ENCODE peak calls at places on chromosomes 12 and 14, in eight cellular contexts. One of them, this sample, is unnamed.

GRCh38 chr14:92898732-92899131 is 24.2 kb upstream of the CHGA start:
- DNase-seq in GM23338: no peak
- DNase-seq in neural progenitor cell: no peak
- DNase-seq in SK-N-SH: no peak
- DNase-seq in GM23248: no peak
- DNase-seq in OCI-LY7: no peak
- DNase-seq in HCT116: no peak
- DNase-seq in hepatocyte: no peak
- DNase-seq in this sample: no peak

GRCh38 chr12:128387811-128388422 is 120.9 kb downstream of the TMEM132C start:
- DNase-seq in HCT116: no peak
- DNase-seq in OCI-LY7: peak; percentile 25
- DNase-seq in SK-N-SH: peak; percentile 69
- DNase-seq in hepatocyte: peak; percentile 73
- DNase-seq in neural progenitor cell: peak; percentile 81
- DNase-seq in GM23248: no peak
- DNase-seq in GM23338: peak; percentile 1
- DNase-seq in this sample: no peak

GRCh38 chr14:52241102-52241793 is 26.2 kb upstream of the PTGDR start:
- DNase-seq in SK-N-SH: no peak
- DNase-seq in GM23248: peak; percentile 87
- DNase-seq in GM23338: no peak
- DNase-seq in HCT116: no peak
- DNase-seq in neural progenitor cell: no peak
- DNase-seq in OCI-LY7: no peak
- DNase-seq in hepatocyte: no peak
- DNase-seq in this sample: no peak

GRCh38 chr12:124387510-124387855 is 92.6 kb downstream of the RFLNA start:
- DNase-seq in HCT116: no peak
- DNase-seq in GM23248: peak; percentile 46
- DNase-seq in hepatocyte: no peak
- DNase-seq in SK-N-SH: no peak
- DNase-seq in GM23338: no peak
- DNase-seq in OCI-LY7: no peak
- DNase-seq in neural progenitor cell: no peak
- DNase-seq in this sample: no peak

GRCh38 chr12:68381476-68381875 is 49.3 kb upstream of the MDM1 start:
- DNase-seq in GM23338: no peak
- DNase-seq in GM23248: no peak
- DNase-seq in HCT116: no peak
- DNase-seq in SK-N-SH: no peak
- DNase-seq in neural progenitor cell: no peak
- DNase-seq in hepatocyte: no peak
- DNase-seq in OCI-LY7: no peak
- DNase-seq in this sample: no peak

GRCh38 chr12:47949441-47950341 is 13.7 kb upstream of the TMEM106C start:
- DNase-seq in GM23248: peak; percentile 88
- DNase-seq in HCT116: peak; percentile 69
- DNase-seq in OCI-LY7: peak; percentile 66
- DNase-seq in SK-N-SH: peak; percentile 90
- DNase-seq in GM23338: peak; percentile 94
- DNase-seq in neural progenitor cell: peak; percentile 91
- DNase-seq in hepatocyte: peak; percentile 88
- DNase-seq in this sample: peak; percentile 58

GRCh38 chr12:6376965-6377666 is 1.8 kb upstream of the SCNN1A start:
- DNase-seq in HCT116: no peak
- DNase-seq in neural progenitor cell: no peak
- DNase-seq in GM23248: no peak
- DNase-seq in SK-N-SH: no peak
- DNase-seq in OCI-LY7: peak; percentile 21
- DNase-seq in hepatocyte: no peak
- DNase-seq in GM23338: no peak
- DNase-seq in this sample: no peak

GRCh38 chr12:117189725-117190209 is 503 bp downstream of the FBXO21 start:
- DNase-seq in neural progenitor cell: peak; percentile 65
- DNase-seq in OCI-LY7: peak; percentile 62
- DNase-seq in SK-N-SH: peak; percentile 81
- DNase-seq in hepatocyte: peak; percentile 52
- DNase-seq in GM23338: peak; percentile 66
- DNase-seq in HCT116: no peak
- DNase-seq in GM23248: peak; percentile 81
- DNase-seq in this sample: no peak

GRCh38 chr12:108597559-108598471 is at the start of gene TMEM119:
- DNase-seq in OCI-LY7: peak; percentile 21
- DNase-seq in GM23338: no peak
- DNase-seq in neural progenitor cell: peak; percentile 52
- DNase-seq in GM23248: peak; percentile 66
- DNase-seq in hepatocyte: peak; percentile 73
- DNase-seq in HCT116: no peak
- DNase-seq in SK-N-SH: peak; percentile 91
- DNase-seq in this sample: no peak

GRCh38 chr12:131033486-131033885 is 79.8 kb downstream of the ADGRD1 start:
- DNase-seq in GM23338: no peak
- DNase-seq in HCT116: no peak
- DNase-seq in OCI-LY7: no peak
- DNase-seq in hepatocyte: no peak
- DNase-seq in neural progenitor cell: no peak
- DNase-seq in GM23248: no peak
- DNase-seq in SK-N-SH: no peak
- DNase-seq in this sample: no peak

GRCh38 chr12:42474391-42474790 is 115.2 kb downstream of the PRICKLE1 start:
- DNase-seq in SK-N-SH: no peak
- DNase-seq in HCT116: peak; percentile 68
- DNase-seq in OCI-LY7: no peak
- DNase-seq in GM23248: peak; percentile 82
- DNase-seq in neural progenitor cell: no peak
- DNase-seq in GM23338: no peak
- DNase-seq in hepatocyte: no peak
- DNase-seq in this sample: no peak

GRCh38 chr12:109833307-109834189 is at the start of gene TRPV4:
- DNase-seq in hepatocyte: peak; percentile 70
- DNase-seq in OCI-LY7: no peak
- DNase-seq in GM23248: peak; percentile 67
- DNase-seq in SK-N-SH: peak; percentile 87
- DNase-seq in neural progenitor cell: peak; percentile 82
- DNase-seq in HCT116: no peak
- DNase-seq in GM23338: peak; percentile 78
- DNase-seq in this sample: no peak

GRCh38 chr14:61569783-61570182 is 125.5 kb upstream of the HIF1A start:
- DNase-seq in hepatocyte: no peak
- DNase-seq in GM23338: no peak
- DNase-seq in GM23248: peak; percentile 95
- DNase-seq in OCI-LY7: peak; percentile 35
- DNase-seq in HCT116: no peak
- DNase-seq in neural progenitor cell: no peak
- DNase-seq in SK-N-SH: no peak
- DNase-seq in this sample: no peak
- TF ChIP-seq EZH2phosphoT487 in hepatocyte: no peak
- TF ChIP-seq EZH2phosphoT487 in GM23338: no peak
- TF ChIP-seq EZH2phosphoT487 in GM23248: no peak
- TF ChIP-seq EZH2phosphoT487 in OCI-LY7: no peak
- TF ChIP-seq EZH2phosphoT487 in HCT116: no peak
- TF ChIP-seq EZH2phosphoT487 in neural progenitor cell: no peak
- TF ChIP-seq EZH2phosphoT487 in SK-N-SH: no peak
- TF ChIP-seq EZH2phosphoT487 in this sample: no peak

DNA sequence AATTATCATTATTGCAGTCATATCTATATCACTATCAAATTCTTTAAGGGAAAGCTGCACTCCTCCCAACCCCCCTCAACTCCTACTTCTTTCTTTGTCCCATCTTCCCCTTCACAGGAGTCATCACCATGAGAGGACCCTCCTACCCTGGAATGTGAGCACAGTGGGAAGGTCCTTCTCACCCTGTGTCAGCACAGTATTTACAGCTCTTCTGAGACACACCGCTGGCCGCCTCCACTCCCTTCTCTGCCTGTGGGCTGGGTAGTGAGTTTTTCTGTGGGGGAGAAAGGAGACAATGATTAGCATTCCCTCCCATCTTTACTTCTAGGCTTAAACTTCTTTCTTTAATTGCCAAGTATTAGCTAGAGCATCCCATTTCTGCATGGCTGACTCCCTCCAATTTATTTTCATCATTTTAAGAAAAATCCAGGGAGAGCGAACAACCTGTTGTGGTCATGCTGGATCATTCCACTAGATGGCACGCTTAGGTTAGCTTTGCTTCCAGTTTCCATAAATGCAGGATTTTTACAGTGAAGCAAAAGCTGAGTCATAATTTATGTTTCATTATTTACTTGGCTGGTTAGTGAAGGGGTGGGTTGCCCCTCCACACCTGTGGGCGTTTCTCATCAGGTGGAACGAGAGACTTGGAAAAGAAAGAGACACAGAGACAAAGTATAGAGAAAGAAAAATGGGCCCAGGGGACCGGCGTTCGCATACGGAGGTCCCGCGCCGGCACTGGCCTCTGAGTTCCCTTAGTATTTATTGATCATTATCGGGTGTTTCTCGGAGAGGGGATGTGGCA is 188.5 kb downstream of the ALX1 start:
- DNase-seq in GM23338: peak; percentile 77
- DNase-seq in hepatocyte: peak; percentile 78
- DNase-seq in neural progenitor cell: peak; percentile 58
- DNase-seq in OCI-LY7: peak; percentile 50
- DNase-seq in SK-N-SH: peak; percentile 47
- DNase-seq in HCT116: peak; percentile 36
- DNase-seq in GM23248: peak; percentile 74
- DNase-seq in this sample: peak; percentile 69
- TF ChIP-seq EZH2phosphoT487 in GM23338: no peak
- TF ChIP-seq EZH2phosphoT487 in hepatocyte: no peak
- TF ChIP-seq EZH2phosphoT487 in neural progenitor cell: no peak
- TF ChIP-seq EZH2phosphoT487 in OCI-LY7: no peak
- TF ChIP-seq EZH2phosphoT487 in SK-N-SH: no peak
- TF ChIP-seq EZH2phosphoT487 in HCT116: no peak
- TF ChIP-seq EZH2phosphoT487 in GM23248: no peak
- TF ChIP-seq EZH2phosphoT487 in this sample: no peak

GRCh38 chr12:11765421-11765816 is 115.9 kb downstream of the ETV6 start:
- DNase-seq in HCT116: no peak
- DNase-seq in GM23248: peak; percentile 4
- DNase-seq in hepatocyte: no peak
- DNase-seq in OCI-LY7: no peak
- DNase-seq in GM23338: no peak
- DNase-seq in SK-N-SH: no peak
- DNase-seq in neural progenitor cell: no peak
- DNase-seq in this sample: no peak

GRCh38 chr12:11765817-11766794 is 116.6 kb downstream of the ETV6 start:
- DNase-seq in hepatocyte: no peak
- DNase-seq in GM23338: no peak
- DNase-seq in HCT116: no peak
- DNase-seq in neural progenitor cell: no peak
- DNase-seq in OCI-LY7: no peak
- DNase-seq in SK-N-SH: no peak
- DNase-seq in GM23248: peak; percentile 76
- DNase-seq in this sample: peak; percentile 80

GRCh38 chr12:11761869-11762567 is 112.5 kb downstream of the ETV6 start:
- DNase-seq in GM23338: no peak
- DNase-seq in HCT116: no peak
- DNase-seq in OCI-LY7: peak; percentile 74
- DNase-seq in GM23248: no peak
- DNase-seq in hepatocyte: no peak
- DNase-seq in SK-N-SH: no peak
- DNase-seq in neural progenitor cell: no peak
- DNase-seq in this sample: peak; percentile 66

GRCh38 chr12:11762723-11763326 is 113.4 kb downstream of the ETV6 start:
- DNase-seq in HCT116: no peak
- DNase-seq in SK-N-SH: no peak
- DNase-seq in OCI-LY7: peak; percentile 47
- DNase-seq in GM23248: peak; percentile 66
- DNase-seq in hepatocyte: no peak
- DNase-seq in neural progenitor cell: no peak
- DNase-seq in GM23338: no peak
- DNase-seq in this sample: no peak

DNA sequence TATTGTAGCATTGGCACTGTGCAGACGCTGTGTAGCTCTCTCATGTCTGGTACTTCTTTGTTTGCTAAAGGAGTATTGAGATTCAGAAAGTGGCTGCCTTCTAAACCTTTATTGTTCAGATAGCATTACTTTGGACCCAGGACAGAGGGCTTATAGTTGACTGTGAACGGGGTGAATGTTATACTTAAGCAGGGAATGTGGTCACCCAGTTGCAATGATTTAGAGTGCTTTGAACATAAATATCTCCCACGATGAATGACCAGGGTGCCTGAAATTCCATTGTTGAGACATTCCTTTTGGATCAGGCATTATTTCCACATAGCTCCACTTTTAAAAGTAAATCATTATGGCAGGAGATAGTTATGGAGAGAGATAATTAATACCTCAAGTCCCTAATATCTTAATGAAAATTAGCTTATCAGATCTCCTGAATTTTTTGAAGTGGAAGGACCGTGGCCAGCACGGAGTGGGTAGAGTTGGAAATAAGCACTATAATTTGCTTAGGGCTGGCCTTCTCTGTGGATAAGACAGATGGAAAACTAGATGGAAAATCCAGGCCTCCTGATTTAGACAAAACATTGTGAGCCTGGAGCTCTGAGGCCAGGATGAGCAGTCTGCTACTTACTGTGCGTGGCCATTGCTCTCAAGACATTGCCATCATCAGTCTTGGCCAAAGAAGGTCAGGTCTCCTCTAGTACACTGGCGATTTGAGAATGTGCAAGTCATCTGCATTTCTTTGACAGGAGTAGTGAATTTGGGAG is 114.5 kb downstream of the ETV6 start:
- DNase-seq in OCI-LY7: no peak
- DNase-seq in SK-N-SH: no peak
- DNase-seq in GM23338: no peak
- DNase-seq in hepatocyte: no peak
- DNase-seq in neural progenitor cell: no peak
- DNase-seq in HCT116: no peak
- DNase-seq in GM23248: peak; percentile 80
- DNase-seq in this sample: no peak
- TF ChIP-seq EZH2phosphoT487 in OCI-LY7: no peak
- TF ChIP-seq EZH2phosphoT487 in SK-N-SH: no peak
- TF ChIP-seq EZH2phosphoT487 in GM23338: no peak
- TF ChIP-seq EZH2phosphoT487 in hepatocyte: no peak
- TF ChIP-seq EZH2phosphoT487 in neural progenitor cell: no peak
- TF ChIP-seq EZH2phosphoT487 in HCT116: no peak
- TF ChIP-seq EZH2phosphoT487 in GM23248: no peak
- TF ChIP-seq EZH2phosphoT487 in this sample: no peak

GRCh38 chr12:114732426-114733030 is 48.6 kb upstream of the TBX3 start:
- DNase-seq in GM23338: no peak
- DNase-seq in SK-N-SH: peak; percentile 59
- DNase-seq in hepatocyte: no peak
- DNase-seq in neural progenitor cell: no peak
- DNase-seq in OCI-LY7: no peak
- DNase-seq in HCT116: no peak
- DNase-seq in GM23248: no peak
- DNase-seq in this sample: no peak

GRCh38 chr12:114735011-114735410 is 51.0 kb upstream of the TBX3 start:
- DNase-seq in OCI-LY7: no peak
- DNase-seq in GM23248: no peak
- DNase-seq in hepatocyte: no peak
- DNase-seq in HCT116: no peak
- DNase-seq in neural progenitor cell: no peak
- DNase-seq in SK-N-SH: no peak
- DNase-seq in GM23338: peak; percentile 60
- DNase-seq in this sample: no peak

GRCh38 chr12:114726092-114726710 is 42.2 kb upstream of the TBX3 start:
- DNase-seq in GM23338: no peak
- DNase-seq in GM23248: no peak
- DNase-seq in OCI-LY7: no peak
- DNase-seq in HCT116: no peak
- DNase-seq in hepatocyte: no peak
- DNase-seq in neural progenitor cell: no peak
- DNase-seq in SK-N-SH: peak; percentile 69
- DNase-seq in this sample: no peak

GRCh38 chr12:114733919-114734318 is 49.9 kb upstream of the TBX3 start:
- DNase-seq in GM23248: no peak
- DNase-seq in SK-N-SH: no peak
- DNase-seq in hepatocyte: no peak
- DNase-seq in GM23338: no peak
- DNase-seq in OCI-LY7: no peak
- DNase-seq in HCT116: no peak
- DNase-seq in neural progenitor cell: no peak
- DNase-seq in this sample: no peak

GRCh38 chr12:114729731-114730130 is 45.8 kb upstream of the TBX3 start:
- DNase-seq in hepatocyte: no peak
- DNase-seq in SK-N-SH: no peak
- DNase-seq in neural progenitor cell: no peak
- DNase-seq in GM23338: no peak
- DNase-seq in HCT116: no peak
- DNase-seq in GM23248: peak; percentile 83
- DNase-seq in OCI-LY7: no peak
- DNase-seq in this sample: no peak
- TF ChIP-seq EZH2phosphoT487 in hepatocyte: no peak
- TF ChIP-seq EZH2phosphoT487 in SK-N-SH: no peak
- TF ChIP-seq EZH2phosphoT487 in neural progenitor cell: no peak
- TF ChIP-seq EZH2phosphoT487 in GM23338: no peak
- TF ChIP-seq EZH2phosphoT487 in HCT116: no peak
- TF ChIP-seq EZH2phosphoT487 in GM23248: no peak
- TF ChIP-seq EZH2phosphoT487 in OCI-LY7: no peak
- TF ChIP-seq EZH2phosphoT487 in this sample: no peak

This sample was measured in MM.1S.